ENCODE peak calls at places on chromosomes 4 and X, in six cellular contexts. A, Q, D, N, M and G are unnamed samples.

GRCh38 chrX:73131276-73131675 is 52.0 kb upstream of the PABPC1L2A start:
- DNase-seq in A (no peak), Q (no peak), D (no peak), N (no peak), M (no peak), G (no peak)

GRCh38 chrX:45954026-45954425 is 591.2 kb downstream of the ZNF674 start:
- DNase-seq in A (no peak), Q (no peak), D (no peak), N (no peak), M (no peak), G (no peak)

GRCh38 chrX:63929608-63930007 is 144.6 kb upstream of the ARHGEF9 start:
- DNase-seq in A (no peak), Q (no peak), D (no peak), N (no peak), M (no peak), G (no peak)

GRCh38 chr4:57249083-57249482 is 138.9 kb upstream of the IGFBP7 start:
- DNase-seq in A (peak), Q (no peak), D (no peak), N (no peak), M (no peak), G (no peak)

GRCh38 chr4:71296945-71297344 is 41.9 kb upstream of the SLC4A4 start:
- DNase-seq in A (peak), Q (no peak), D (no peak), N (no peak), M (no peak), G (no peak)

GRCh38 chr4:6658204-6658585 is 17.7 kb downstream of the MRFAP1 start:
- DNase-seq in A (no peak), Q (no peak), D (no peak), N (no peak), M (no peak), G (no peak)

GRCh38 chrX:48854898-48855297 is 19.5 kb upstream of the PCSK1N start:
- DNase-seq in A (no peak), Q (no peak), D (no peak), N (no peak), M (no peak), G (no peak)

GRCh38 chrX:69070949-69071650 is 94.2 kb downstream of the PJA1 start:
- DNase-seq in A (peak), Q (no peak), D (no peak), N (no peak), M (no peak), G (peak)

GRCh38 chr4:184664445-184665210 is 15.1 kb downstream of the PRIMPOL start:
- DNase-seq in A (no peak), Q (no peak), D (no peak), N (no peak), M (no peak), G (no peak)

GRCh38 chr4:38667005-38667771 is 3.2 kb downstream of the KLF3 start:
- DNase-seq in A (peak), Q (peak), D (no peak), N (no peak), M (no peak), G (peak)

GRCh38 chr4:4942658-4943057 is 76.6 kb downstream of the CYTL1 start:
- DNase-seq in A (no peak), Q (no peak), D (no peak), N (no peak), M (no peak), G (no peak)

GRCh38 chrX:154546354-154547244 is at the start of gene G6PD:
- DNase-seq in A (peak), Q (peak), D (peak), N (no peak), M (peak), G (peak)

GRCh38 chr4:79906306-79906705 is 166.7 kb downstream of the ANTXR2 start:
- DNase-seq in A (no peak), Q (no peak), D (no peak), N (no peak), M (no peak), G (no peak)

GRCh38 chrX:109856974-109857373 is 123.9 kb upstream of the ACSL4 start:
- DNase-seq in A (peak), Q (no peak), D (no peak), N (no peak), M (no peak), G (no peak)

GRCh38 chrX:35380808-35381700 is 417.1 kb upstream of the MAGEB16 start:
- DNase-seq in A (no peak), Q (peak), D (no peak), N (no peak), M (no peak), G (no peak)

GRCh38 chrX:72018277-72019112 is 107.8 kb downstream of the NHSL2 start:
- DNase-seq in A (peak), Q (no peak), D (peak), N (peak), M (peak), G (peak)

GRCh38 chr4:8229341-8229975 is 30.4 kb downstream of the SH3TC1 start:
- DNase-seq in A (no peak), Q (no peak), D (no peak), N (no peak), M (peak), G (no peak)

GRCh38 chr4:22237846-22238513 is 277.9 kb downstream of the ADGRA3 start:
- DNase-seq in A (peak), Q (no peak), D (no peak), N (no peak), M (no peak), G (no peak)

GRCh38 chr4:83387922-83388676 is 53.5 kb upstream of the HPSE start:
- DNase-seq in A (no peak), Q (no peak), D (no peak), N (no peak), M (no peak), G (no peak)